ENCODE peak calls at places on chromosomes 3 and 15, in seven cellular contexts. G, O, B, Z, N, X and H are unnamed samples.

GRCh38 chr15:71885390-71885789 is 75.0 kb downstream of the NR2E3 start:
- DNase-seq in O (no peak), G (no peak), N (no peak), B (no peak), Z (no peak), X (no peak), H (no peak)

GRCh38 chr3:107431048-107431297 is 53.7 kb downstream of the CCDC54 start:
- DNase-seq in G (no peak), X (no peak), N (no peak), B (no peak), Z (no peak), O (peak), H (no peak)

GRCh38 chr15:52206446-52206845 is 15.3 kb upstream of the GNB5 start:
- DNase-seq in G (no peak), X (no peak), B (no peak), N (no peak), O (no peak), Z (no peak), H (no peak)

GRCh38 chr15:41018534-41018933 is 65.3 kb downstream of the CHAC1 start:
- DNase-seq in O (peak), Z (peak), N (no peak), X (no peak), G (no peak), B (no peak), H (no peak)

GRCh38 chr3:148546959-148547358 is 150.7 kb upstream of the AGTR1 start:
- DNase-seq in O (no peak), X (no peak), N (no peak), G (no peak), Z (no peak), B (no peak), H (no peak)

GRCh38 chr3:88231207-88231606 is 81.4 kb downstream of the C3orf38 start:
- DNase-seq in B (no peak), N (no peak), X (no peak), G (no peak), Z (peak), O (no peak), H (no peak)

GRCh38 chr3:14764331-14765064 is 54.3 kb upstream of the FGD5 start:
- DNase-seq in Z (no peak), G (no peak), B (no peak), N (no peak), X (no peak), O (no peak), H (no peak)

GRCh38 chr15:73858062-73858461 is 15.3 kb upstream of the TBC1D21 start:
- DNase-seq in O (no peak), B (no peak), G (no peak), N (no peak), Z (no peak), X (no peak), H (no peak)

GRCh38 chr15:56059716-56060115 is 66.3 kb upstream of the NEDD4 start:
- DNase-seq in O (no peak), Z (no peak), N (no peak), X (no peak), G (no peak), B (no peak), H (no peak)

GRCh38 chr3:194003128-194004057 is 132.6 kb upstream of the HES1 start:
- DNase-seq in G (peak), B (peak), N (peak), O (peak), Z (peak), X (peak), H (peak)

GRCh38 chr3:16528581-16528993 is 15.1 kb upstream of the RFTN1 start:
- DNase-seq in O (peak), B (no peak), Z (no peak), G (peak), N (no peak), X (no peak), H (no peak)

GRCh38 chr3:45010718-45011355 is 15.3 kb upstream of the CLEC3B start:
- DNase-seq in X (no peak), N (no peak), G (no peak), Z (peak), O (no peak), B (no peak), H (no peak)

GRCh38 chr3:33099109-33099645 is 2.2 kb upstream of the GLB1 start:
- DNase-seq in Z (no peak), O (no peak), X (no peak), B (no peak), N (no peak), G (no peak), H (no peak)

GRCh38 chr15:92460023-92460422 is 66.3 kb downstream of the ST8SIA2 start:
- DNase-seq in B (no peak), Z (no peak), X (no peak), G (no peak), O (no peak), N (no peak), H (no peak)

GRCh38 chr3:113266738-113267137 is 55.4 kb downstream of the BOC start:
- DNase-seq in O (no peak), Z (no peak), G (no peak), N (no peak), B (no peak), X (no peak), H (no peak)

GRCh38 chr3:87350367-87351199 is 74.2 kb upstream of the POU1F1 start:
- DNase-seq in O (peak), Z (peak), G (no peak), N (no peak), X (peak), B (no peak), H (no peak)

GRCh38 chr3:184542577-184542976 is 19.0 kb upstream of the EPHB3 start:
- DNase-seq in B (no peak), O (no peak), N (no peak), X (no peak), G (no peak), Z (no peak), H (no peak)

GRCh38 chr15:49421991-49422390 is 1.1 kb upstream of the FGF7 start:
- DNase-seq in Z (peak), O (peak), X (peak), G (peak), N (peak), B (no peak), H (no peak)

GRCh38 chr3:156742401-156742800 is 68.0 kb downstream of the TIPARP start:
- DNase-seq in X (no peak), G (no peak), N (no peak), B (no peak), O (no peak), Z (no peak), H (no peak)

GRCh38 chr3:105398407-105398806 is 31.7 kb downstream of the ALCAM start:
- DNase-seq in X (no peak), Z (no peak), O (no peak), B (no peak), N (no peak), G (no peak), H (no peak)

GRCh38 chr3:126111126-126111551 is 27.2 kb upstream of the SLC41A3 start:
- DNase-seq in X (no peak), O (no peak), B (peak), Z (no peak), N (no peak), G (no peak), H (peak)

GRCh38 chr3:193559100-193559499 is 4.4 kb upstream of the ATP13A4 start:
- DNase-seq in O (no peak), Z (peak), B (no peak), N (no peak), G (no peak), X (no peak), H (no peak)

GRCh38 chr15:39593071-39594055 is 12.5 kb downstream of the THBS1 start:
- DNase-seq in X (no peak), Z (peak), B (no peak), N (no peak), O (no peak), G (no peak), H (no peak)

GRCh38 chr15:79213650-79214049 is 68.9 kb upstream of the ANKRD34C start:
- DNase-seq in Z (no peak), O (no peak), B (no peak), G (no peak), N (no peak), X (no peak), H (no peak)

GRCh38 chr3:58613236-58614132 is 36.3 kb upstream of the FAM107A start:
- DNase-seq in B (no peak), Z (no peak), O (no peak), G (no peak), N (no peak), X (no peak), H (no peak)

GRCh38 chr3:56929809-56930615 is 128.3 kb upstream of the ARHGEF3 start:
- DNase-seq in N (no peak), O (no peak), G (no peak), X (no peak), B (no peak), Z (no peak), H (no peak)

GRCh38 chr3:58419782-58420512 is 13.7 kb downstream of the PDHB start:
- DNase-seq in X (no peak), Z (peak), O (peak), N (no peak), B (no peak), G (peak), H (no peak)

GRCh38 chr3:7144696-7145308 is 283.9 kb downstream of the GRM7 start:
- DNase-seq in N (no peak), B (no peak), O (no peak), Z (peak), G (no peak), X (no peak), H (no peak)

GRCh38 chr3:148513066-148513671 is 184.5 kb upstream of the AGTR1 start:
- DNase-seq in G (no peak), B (no peak), X (no peak), N (no peak), Z (peak), O (no peak), H (no peak)

GRCh38 chr3:77254967-77255831 is 215.3 kb downstream of the ROBO2 start:
- DNase-seq in B (no peak), O (peak), N (no peak), Z (peak), G (no peak), X (peak), H (peak)
- TF ChIP-seq CTCF in B (peak), O (peak), N (no peak), Z (peak), G (peak), X (peak), H (peak)

GRCh38 chr15:22893881-22894280 is 55.4 kb downstream of the NIPA2 start:
- DNase-seq in O (no peak), G (no peak), B (no peak), X (no peak), N (no peak), Z (no peak), H (no peak)

GRCh38 chr15:22892333-22892732 is 53.9 kb downstream of the NIPA2 start:
- DNase-seq in N (no peak), B (no peak), Z (no peak), X (no peak), O (no peak), G (no peak), H (no peak)

GRCh38 chr15:22891426-22892210 is 53.2 kb downstream of the NIPA2 start:
- DNase-seq in O (no peak), Z (no peak), B (no peak), N (no peak), G (no peak), X (no peak), H (no peak)

GRCh38 chr15:22893081-22893480 is 54.6 kb downstream of the NIPA2 start:
- DNase-seq in N (no peak), G (no peak), B (no peak), X (no peak), O (no peak), Z (no peak), H (no peak)

GRCh38 chr15:22895465-22896190 is 57.2 kb downstream of the NIPA2 start:
- DNase-seq in N (no peak), B (no peak), G (no peak), O (no peak), X (peak), Z (peak), H (no peak)
- TF ChIP-seq CTCF in N (no peak), B (no peak), G (no peak), O (no peak), X (no peak), Z (no peak), H (no peak)

DNA sequence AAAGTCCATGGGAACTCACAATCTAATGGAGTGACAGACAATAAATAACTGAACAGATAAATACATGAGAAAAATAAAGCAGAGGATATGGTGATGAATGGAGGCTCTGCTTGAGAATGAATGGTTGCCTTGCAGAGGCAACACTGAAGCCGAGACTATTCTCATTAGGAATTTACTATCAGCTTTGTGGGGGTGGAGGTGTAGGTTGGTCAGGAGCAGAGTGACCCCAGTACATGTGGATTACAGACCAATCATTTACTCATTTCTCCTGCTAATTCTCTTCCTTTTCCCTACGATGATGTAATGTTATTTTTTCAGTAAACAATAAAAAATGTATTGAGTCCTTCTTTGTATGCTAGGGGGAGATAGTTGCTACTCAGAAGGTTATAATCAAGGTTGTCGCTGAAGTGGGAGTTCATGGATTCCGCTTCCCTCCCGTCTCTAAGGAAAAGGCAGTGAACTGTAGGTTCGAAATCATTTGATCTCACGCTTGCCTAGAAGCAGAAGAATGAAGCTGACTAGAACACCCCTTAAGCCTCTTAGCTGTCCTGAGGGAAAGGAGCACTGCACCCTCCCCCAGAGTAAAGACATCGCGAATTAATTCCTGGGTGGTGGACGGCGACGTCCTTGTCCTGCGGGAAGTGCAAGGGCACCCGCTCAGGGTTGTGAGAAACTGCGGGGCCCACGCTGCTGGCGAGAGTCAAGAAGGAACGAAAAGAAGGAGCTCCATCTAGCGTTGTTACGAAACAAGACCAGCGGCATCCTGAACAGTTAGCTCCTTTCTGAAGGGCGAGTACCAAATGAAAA is 213.1 kb upstream of the PFN2 start:
- DNase-seq in O (peak), X (peak), Z (peak), B (peak), N (peak), G (peak), H (peak)
- TF ChIP-seq CTCF in O (peak), X (peak), Z (peak), B (peak), N (no peak), G (peak), H (peak)

DNA sequence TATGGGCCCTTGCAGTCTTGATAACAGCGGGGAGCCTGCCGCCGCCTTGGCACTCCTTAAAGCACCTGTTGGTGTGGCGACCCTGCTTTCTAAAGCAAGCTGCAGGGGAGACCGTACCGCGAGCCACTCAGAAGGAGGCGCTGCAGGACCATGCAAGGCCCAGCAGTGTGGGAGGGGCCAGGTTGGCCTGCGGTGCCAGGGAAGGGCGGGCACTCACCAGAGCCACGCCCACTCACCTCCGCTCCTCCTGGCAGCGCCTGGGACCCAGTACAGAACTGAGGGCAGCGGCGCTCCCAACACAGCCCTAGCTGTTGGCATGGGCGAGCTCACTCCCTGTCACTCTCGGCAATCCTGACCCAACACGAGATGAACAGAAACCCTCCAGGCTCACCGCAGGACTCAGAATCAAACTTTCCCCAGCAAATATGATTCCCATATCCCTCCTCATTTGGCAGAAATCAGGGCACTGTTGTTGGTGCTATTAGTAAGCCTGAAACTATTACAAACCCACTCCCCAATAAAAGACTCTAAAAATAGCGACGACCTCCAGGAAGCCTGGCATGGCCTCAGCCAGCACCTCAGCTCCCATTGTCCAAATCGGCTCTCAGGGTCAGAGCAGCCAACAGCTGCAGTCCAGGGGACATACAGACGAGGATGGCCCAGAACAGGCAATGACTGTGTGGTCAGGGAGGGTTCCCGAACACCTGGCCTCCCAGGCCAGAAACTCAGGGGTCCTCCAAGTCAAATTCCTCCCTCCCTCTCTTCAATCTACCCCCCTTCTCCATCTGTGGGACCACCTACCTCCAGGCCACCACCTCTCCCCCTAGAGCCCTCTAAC is 77.2 kb downstream of the TBC1D2B start:
- DNase-seq in B (peak), O (peak), N (peak), Z (peak), X (peak), G (peak), H (peak)
- TF ChIP-seq CTCF in B (peak), O (peak), N (no peak), Z (peak), X (peak), G (peak), H (peak)